ENCODE peak calls at places on chromosomes 4 and X, in four cellular contexts. L is DND-41, J is neural progenitor cell, H is hepatocyte. N is an unnamed sample.

GRCh38 chr4:176422511-176422910 is 102.7 kb downstream of the SPCS3 start:
- DNase-seq in L (no peak), J (no peak), H (no peak), N (no peak)

GRCh38 chr4:145409393-145409792 is 72.3 kb upstream of the SMAD1 start:
- DNase-seq in L (no peak), J (no peak), H (no peak), N (no peak)

GRCh38 chrX:5708209-5708608 is 520.5 kb downstream of the NLGN4X start:
- DNase-seq in L (no peak), J (no peak), H (no peak), N (no peak)

GRCh38 chrX:3516051-3516541 is 169.6 kb upstream of the MXRA5 start:
- DNase-seq in L (no peak), J (no peak), H (no peak), N (no peak)

GRCh38 chrX:36856849-36857248 is 151.3 kb upstream of the FAM47C start:
- DNase-seq in L (no peak), J (no peak), H (no peak), N (no peak)

GRCh38 chr4:122065149-122065548 is 87.0 kb upstream of the BLTP1 start:
- DNase-seq in L (no peak), J (no peak), H (no peak), N (no peak)

GRCh38 chr4:186554890-186555827 is at the start of gene MTNR1A:
- DNase-seq in L (no peak), J (peak; percentile 80), H (peak; percentile 48), N (peak; percentile 78)

GRCh38 chrX:15349046-15349445 is 13.7 kb upstream of the PIGA start:
- DNase-seq in L (peak; percentile 6), J (peak; percentile 85), H (peak; percentile 89), N (no peak)

GRCh38 chrX:54238588-54238987 is 55.5 kb upstream of the FAM120C start:
- DNase-seq in L (no peak), J (no peak), H (no peak), N (no peak)

GRCh38 chrX:130174051-130174704 is 2.4 kb downstream of the RAB33A start:
- DNase-seq in L (no peak), J (no peak), H (no peak), N (peak; percentile 85)

GRCh38 chr4:168441412-168441811 is 38.9 kb downstream of the DDX60L start:
- DNase-seq in L (no peak), J (no peak), H (no peak), N (peak; percentile 79)

GRCh38 chr4:101256222-101256621 is 91.1 kb downstream of the PPP3CA start:
- DNase-seq in L (no peak), J (no peak), H (no peak), N (no peak)

GRCh38 chr4:169663894-169664293 is 43.5 kb downstream of the CLCN3 start:
- DNase-seq in L (no peak), J (peak; percentile 3), H (peak; percentile 20), N (peak; percentile 46)

GRCh38 chr4:48970471-48970921 is 15.6 kb upstream of the CWH43 start:
- DNase-seq in L (no peak), J (no peak), H (no peak), N (peak; percentile 73)

GRCh38 chr4:159685406-159686092 is 582.7 kb downstream of the RAPGEF2 start:
- DNase-seq in L (no peak), J (peak; percentile 16), H (no peak), N (no peak)

GRCh38 chr4:124184767-124185166 is 527.8 kb downstream of the ANKRD50 start:
- DNase-seq in L (no peak), J (no peak), H (no peak), N (no peak)

GRCh38 chrX:87693204-87693603 is 175.6 kb downstream of the KLHL4 start:
- DNase-seq in L (no peak), J (no peak), H (no peak), N (no peak)

GRCh38 chrX:139882299-139882698 is 50.6 kb downstream of the ATP11C start:
- DNase-seq in L (no peak), J (no peak), H (no peak), N (peak; percentile 54)

GRCh38 chr4:120658772-120659171 is 263.8 kb downstream of the PRDM5 start:
- DNase-seq in L (no peak), J (no peak), H (no peak), N (no peak)

GRCh38 chr4:56990109-56990508 is 11.4 kb downstream of the POLR2B start:
- DNase-seq in L (no peak), J (no peak), H (no peak), N (no peak)

GRCh38 chr4:91427171-91427570 is 876.6 kb upstream of the GRID2 start:
- DNase-seq in L (no peak), J (no peak), H (no peak), N (no peak)

GRCh38 chrX:16838202-16839066 is 31.7 kb downstream of the RBBP7 start:
- DNase-seq in L (no peak), J (peak; percentile 16), H (peak; percentile 27), N (peak; percentile 68)

GRCh38 chr4:10063544-10064300 is 42.4 kb upstream of the SLC2A9 start:
- DNase-seq in L (no peak), J (peak; percentile 88), H (peak; percentile 76), N (no peak)

GRCh38 chr4:6720202-6720699 is 4.3 kb downstream of the BLOC1S4 start:
- DNase-seq in L (peak; percentile 75), J (peak; percentile 93), H (peak; percentile 92), N (peak; percentile 99)

GRCh38 chrX:20742106-20742505 is 475.4 kb upstream of the RPS6KA3 start:
- DNase-seq in L (no peak), J (no peak), H (no peak), N (no peak)

GRCh38 chr4:4856071-4857000 is 3.1 kb upstream of the MSX1 start:
- DNase-seq in L (no peak), J (peak; percentile 75), H (peak; percentile 54), N (peak; percentile 92)

GRCh38 chr4:174284181-174284886 is 623 bp downstream of the CEP44 start:
- DNase-seq in L (no peak), J (peak; percentile 6), H (peak; percentile 49), N (peak; percentile 77)

GRCh38 chrX:121949041-121949760 is 901.8 kb downstream of the GLUD2 start:
- DNase-seq in L (no peak), J (no peak), H (no peak), N (no peak)

GRCh38 chr4:78552398-78553396 is 1.1 kb downstream of the ANXA3 start:
- DNase-seq in L (no peak), J (peak; percentile 35), H (peak; percentile 79), N (no peak)

GRCh38 chrX:2902841-2903240 is 26.3 kb downstream of the ARSD start:
- DNase-seq in L (no peak), J (no peak), H (no peak), N (no peak)

GRCh38 chrX:274904-275475 is 6.2 kb upstream of the PLCXD1 start:
- DNase-seq in L (peak; percentile 54), J (peak; percentile 80), H (peak; percentile 72), N (peak; percentile 45)

GRCh38 chr4:26715636-26716242 is 131.9 kb downstream of the TBC1D19 start:
- DNase-seq in L (no peak), J (no peak), H (no peak), N (no peak)

GRCh38 chrX:45756562-45756961 is 555.9 kb upstream of the DIPK2B start:
- DNase-seq in L (peak; percentile 54), J (no peak), H (no peak), N (no peak)

GRCh38 chr4:13920901-13921300 is 293.4 kb upstream of the BOD1L1 start:
- DNase-seq in L (no peak), J (no peak), H (peak; percentile 73), N (no peak)

GRCh38 chr4:2934077-2934812 is 29.0 kb downstream of the NOP14 start:
- DNase-seq in L (peak; percentile 35), J (peak; percentile 48), H (peak; percentile 63), N (peak; percentile 96)

GRCh38 chr4:110359076-110359475 is 116.9 kb upstream of the ENPEP start:
- DNase-seq in L (no peak), J (no peak), H (no peak), N (no peak)

GRCh38 chrX:135556055-135556454 is 35.6 kb downstream of the INTS6L start:
- DNase-seq in L (no peak), J (no peak), H (no peak), N (no peak)

GRCh38 chrX:19650996-19651395 is 135.7 kb upstream of the MAP3K15 start:
- DNase-seq in L (no peak), J (no peak), H (no peak), N (no peak)

GRCh38 chr4:152278505-152279301 is 257.2 kb downstream of the FBXW7 start:
- DNase-seq in L (no peak), J (no peak), H (peak; percentile 68), N (no peak)

GRCh38 chr4:84499065-84499982 is at the start of gene NKX6-1:
- DNase-seq in L (no peak), J (peak; percentile 99), H (peak; percentile 83), N (peak; percentile 94)
- H3K4me3 ChIP-seq in L (no peak within 1 kb of the TSS), J (peak within 1 kb of the TSS; percentile 60), H (peak within 1 kb of the TSS; percentile 33), N (peak within 1 kb of the TSS; percentile 65)

GRCh38 chr4:83114576-83114975 is at the start of gene PLAC8:
- DNase-seq in L (peak; percentile 60), J (no peak), H (peak; percentile 51), N (no peak)
- H2AFZ ChIP-seq in L (peak within 1 kb of the TSS; percentile 83), J (no peak within 1 kb of the TSS), H (peak within 1 kb of the TSS; percentile 6), N (peak within 1 kb of the TSS; percentile 41)

DNA sequence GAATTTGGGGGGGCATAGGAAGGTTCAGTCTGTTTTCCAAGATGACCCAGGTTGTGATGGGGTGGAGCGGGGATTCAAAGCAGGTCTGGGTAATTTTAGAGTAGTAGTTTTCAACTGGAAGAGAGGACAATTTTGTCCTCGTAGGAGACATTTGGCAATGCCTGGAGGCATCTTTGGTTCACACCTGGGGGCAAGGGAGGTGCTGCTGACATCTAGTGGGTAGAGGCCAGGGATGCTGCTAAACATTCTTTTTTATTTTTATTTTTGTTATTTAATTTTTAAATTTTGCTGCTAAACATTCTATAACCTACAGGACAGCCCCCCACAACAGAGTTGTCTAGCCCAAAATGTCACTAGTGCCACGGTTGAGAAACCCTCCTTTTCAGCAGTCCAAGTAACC is 1.9 kb downstream of the RAB9A start:
- DNase-seq in L (no peak), J (no peak), H (no peak), N (no peak)
- H3K4me1 ChIP-seq in L (peaks cover 27% of the 10 kb centered on the region), J (peaks cover 14% of the 10 kb centered on the region), H (peaks cover 8% of the 10 kb centered on the region), N (peaks cover 29% of the 10 kb centered on the region)

DNA sequence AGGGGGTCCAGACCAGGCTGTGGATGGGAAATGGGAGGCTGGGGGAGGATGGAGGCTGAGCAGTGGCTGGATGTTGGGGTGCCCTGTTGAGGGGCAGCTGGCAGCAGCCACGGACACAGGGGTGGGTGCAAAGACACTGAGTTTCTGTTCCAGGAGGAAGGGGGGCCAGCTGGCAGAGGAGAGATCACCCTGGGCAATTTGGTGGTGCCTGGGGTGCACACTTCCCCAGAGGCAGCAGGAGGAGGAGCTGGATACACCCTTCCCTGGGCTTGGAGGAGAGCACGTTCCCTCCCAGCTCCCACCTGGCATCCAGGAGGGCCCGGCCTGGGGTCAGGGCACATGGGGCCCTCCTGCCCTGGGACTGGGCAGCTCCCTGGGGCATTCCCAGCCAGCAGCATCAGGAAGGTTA is 42.8 kb downstream of the CPLX1 start:
- DNase-seq in L (no peak), J (no peak), H (no peak), N (peak; percentile 32)
- H3K4me3 ChIP-seq in L (no peak overlapping the region), J (no peak overlapping the region), H (no peak overlapping the region), N (no peak overlapping the region)

DNA sequence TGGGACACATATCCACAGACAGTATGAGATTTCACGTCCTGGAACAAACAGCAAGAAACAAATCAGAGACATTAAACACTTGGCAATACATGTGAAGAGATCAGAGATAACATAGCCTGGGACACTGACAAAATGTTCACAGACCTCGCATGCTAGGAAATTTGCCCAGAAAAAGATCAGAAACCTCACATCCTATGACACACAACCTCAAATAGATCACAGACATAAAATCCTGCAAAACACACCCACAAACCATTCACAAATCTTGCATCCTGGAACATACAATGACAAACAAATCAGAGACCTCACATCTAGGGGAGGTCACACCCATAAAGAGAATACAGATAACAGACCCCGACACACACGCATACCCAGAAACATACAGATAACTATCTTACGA is 18.0 kb downstream of the SUV39H1 start:
- DNase-seq in L (no peak), J (no peak), H (no peak), N (no peak)
- H2AFZ ChIP-seq in L (no peak overlapping the region), J (no peak overlapping the region), H (no peak overlapping the region), N (no peak overlapping the region)